ENCODE peak calls at places on chromosomes 11 and 22, in five cellular contexts. X is stimulated activated CD4-positive, alpha-beta T cell treated with anti-CD3 and anti-CD28 coated beads, Interleukin-4, amount 100 ng/mL, for 48 hours; U is skeletal muscle cell; Z is RPMI7951; K is astrocyte of the cerebellum. B is an unnamed sample.

GRCh38 chr11:64553554-64554201 is 37.3 kb upstream of the SLC22A12 start:
- DNase-seq in X (peak; percentile 17), U (no peak), Z (peak; percentile 18), K (no peak), B (peak; percentile 80)

GRCh38 chr22:44797181-44797720 is 44.9 kb downstream of the ARHGAP8 start:
- DNase-seq in X (no peak), U (no peak), Z (no peak), K (no peak), B (no peak)

GRCh38 chr11:42066113-42066512 is 606.7 kb upstream of the LRRC4C start:
- DNase-seq in X (no peak), U (no peak), Z (peak; percentile 59), K (no peak), B (no peak)

GRCh38 chr22:37758698-37759097 is 49.0 kb upstream of the GCAT start:
- DNase-seq in X (no peak), U (no peak), Z (no peak), K (no peak), B (no peak)

GRCh38 chr11:60769273-60769672 is 12.6 kb downstream of the MS4A15 start:
- DNase-seq in X (no peak), U (no peak), Z (no peak), K (no peak), B (no peak)

GRCh38 chr11:117171648-117172051 is 6.9 kb upstream of the SIDT2 start:
- DNase-seq in X (no peak), U (peak; percentile 17), Z (no peak), K (no peak), B (peak; percentile 70)

GRCh38 chr11:62217191-62217748 is 8.8 kb downstream of the SCGB2A1 start:
- DNase-seq in X (no peak), U (no peak), Z (no peak), K (peak; percentile 2), B (peak; percentile 22)

GRCh38 chr11:72954860-72955259 is 140.6 kb downstream of the ATG16L2 start:
- DNase-seq in X (no peak), U (no peak), Z (no peak), K (no peak), B (no peak)

GRCh38 chr11:57546869-57547518 is 9.6 kb downstream of the SMTNL1 start:
- DNase-seq in X (no peak), U (no peak), Z (peak; percentile 53), K (no peak), B (peak; percentile 49)

GRCh38 chr11:18384157-18384641 is 10.2 kb upstream of the LDHA start:
- DNase-seq in X (no peak), U (peak; percentile 74), Z (peak; percentile 95), K (peak; percentile 86), B (peak; percentile 22)

GRCh38 chr11:70443043-70444030 is 45.0 kb downstream of the CTTN start:
- DNase-seq in X (no peak), U (no peak), Z (no peak), K (no peak), B (no peak)

GRCh38 chr22:37328017-37328416 is 45.7 kb downstream of the CYTH4 start:
- DNase-seq in X (no peak), U (peak; percentile 57), Z (peak; percentile 88), K (peak; percentile 33), B (no peak)

GRCh38 chr22:38461414-38462081 is 6.3 kb upstream of the KDELR3 start:
- DNase-seq in X (peak; percentile 59), U (peak; percentile 61), Z (peak; percentile 75), K (peak; percentile 62), B (peak; percentile 72)

GRCh38 chr11:61025819-61026120 is 54.3 kb downstream of the CD6 start:
- DNase-seq in X (no peak), U (no peak), Z (no peak), K (no peak), B (no peak)

GRCh38 chr11:1305063-1305495 is 4.4 kb downstream of the TOLLIP start:
- DNase-seq in X (no peak), U (no peak), Z (no peak), K (no peak), B (no peak)

GRCh38 chr11:37107415-37107814 is 509.4 kb upstream of the RAG2 start:
- DNase-seq in X (no peak), U (no peak), Z (no peak), K (no peak), B (no peak)

GRCh38 chr22:31038686-31039085 is 42.4 kb upstream of the SMTN start:
- DNase-seq in X (no peak), U (no peak), Z (no peak), K (no peak), B (no peak)

GRCh38 chr22:22999473-22999872 is 70.8 kb upstream of the GNAZ start:
- DNase-seq in X (no peak), U (no peak), Z (no peak), K (no peak), B (no peak)

GRCh38 chr11:75022289-75022688 is 33.6 kb downstream of the NEU3 start:
- DNase-seq in X (no peak), U (no peak), Z (no peak), K (no peak), B (no peak)

GRCh38 chr11:45232341-45233080 is 53.6 kb downstream of the SYT13 start:
- DNase-seq in X (no peak), U (no peak), Z (no peak), K (no peak), B (no peak)

GRCh38 chr11:44680982-44681597 is 45.7 kb upstream of the TSPAN18 start:
- DNase-seq in X (peak; percentile 16), U (no peak), Z (peak; percentile 73), K (no peak), B (no peak)

GRCh38 chr11:104073950-104074349 is 37.5 kb downstream of the DDI1 start:
- DNase-seq in X (no peak), U (no peak), Z (no peak), K (no peak), B (no peak)

GRCh38 chr11:78312712-78313111 is 104.9 kb downstream of the GAB2 start:
- DNase-seq in X (no peak), U (no peak), Z (no peak), K (no peak), B (no peak)

GRCh38 chr11:116073854-116074837 is 569.9 kb upstream of the CADM1 start:
- DNase-seq in X (no peak), U (no peak), Z (peak; percentile 36), K (peak; percentile 9), B (no peak)

GRCh38 chr11:120192831-120193625 is 17.8 kb upstream of the OAF start:
- DNase-seq in X (no peak), U (no peak), Z (no peak), K (no peak), B (no peak)

GRCh38 chr11:115052601-115053000 is 374.3 kb downstream of the NXPE2 start:
- DNase-seq in X (no peak), U (no peak), Z (no peak), K (no peak), B (no peak)

GRCh38 chr11:1497600-1497999 is 11.0 kb upstream of the MOB2 start:
- DNase-seq in X (no peak), U (no peak), Z (no peak), K (no peak), B (no peak)

GRCh38 chr11:97743205-97743742 is 1277.5 kb upstream of the CNTN5 start:
- DNase-seq in X (no peak), U (peak; percentile 60), Z (no peak), K (no peak), B (no peak)

GRCh38 chr22:30572840-30573593 is 1.4 kb downstream of the GAL3ST1 start:
- DNase-seq in X (no peak), U (no peak), Z (no peak), K (no peak), B (no peak)

GRCh38 chr11:36363361-36364272 is 67.5 kb downstream of the PRR5L start:
- DNase-seq in X (no peak), U (no peak), Z (peak; percentile 54), K (no peak), B (no peak)